ENCODE peak calls at places on chromosome 16, in five cellular contexts. U is CD8-positive, alpha-beta T cell; N is H9; O is mesendoderm; W is heart right ventricle. Z is an unnamed sample.
A peak's percentile ranks its signal among the peaks of the same experiment; 100 is the strongest.

GRCh38 chr16:2529961-2530628 is 1.1 kb downstream of the CEMP1 start:
- DNase-seq in N (no peak), O (no peak), U (no peak), W (no peak), Z (no peak)

GRCh38 chr16:72210571-72210970 is 38.6 kb upstream of the PMFBP1 start:
- DNase-seq in O (no peak), N (no peak), W (no peak), U (no peak), Z (no peak)

GRCh38 chr16:64687796-64688195 is 434.1 kb downstream of the CDH11 start:
- DNase-seq in U (no peak), O (no peak), N (no peak), W (no peak), Z (no peak)

GRCh38 chr16:71255721-71256120 is 25.2 kb upstream of the HYDIN start:
- DNase-seq in W (no peak), O (no peak), N (no peak), U (no peak), Z (no peak)

GRCh38 chr16:30139895-30140481 is 17.0 kb upstream of the MAPK3 start:
- DNase-seq in U (no peak), W (no peak), N (no peak), O (no peak), Z (no peak)

GRCh38 chr16:88809676-88810165 is 2.0 kb downstream of the APRT start:
- DNase-seq in U (no peak), N (peak; percentile 39), O (no peak), W (no peak), Z (no peak)

GRCh38 chr16:14302031-14302398 is 230.9 kb downstream of the MRTFB start:
- DNase-seq in U (no peak), W (peak; percentile 66), N (peak; percentile 44), O (peak; percentile 79), Z (no peak)

GRCh38 chr16:10834130-10834529 is 15.5 kb upstream of the TVP23A start:
- DNase-seq in W (no peak), O (no peak), N (no peak), U (no peak), Z (no peak)

GRCh38 chr16:79850348-79850747 is 249.8 kb upstream of the MAF start:
- DNase-seq in N (no peak), U (no peak), W (no peak), O (no peak), Z (no peak)

DNA sequence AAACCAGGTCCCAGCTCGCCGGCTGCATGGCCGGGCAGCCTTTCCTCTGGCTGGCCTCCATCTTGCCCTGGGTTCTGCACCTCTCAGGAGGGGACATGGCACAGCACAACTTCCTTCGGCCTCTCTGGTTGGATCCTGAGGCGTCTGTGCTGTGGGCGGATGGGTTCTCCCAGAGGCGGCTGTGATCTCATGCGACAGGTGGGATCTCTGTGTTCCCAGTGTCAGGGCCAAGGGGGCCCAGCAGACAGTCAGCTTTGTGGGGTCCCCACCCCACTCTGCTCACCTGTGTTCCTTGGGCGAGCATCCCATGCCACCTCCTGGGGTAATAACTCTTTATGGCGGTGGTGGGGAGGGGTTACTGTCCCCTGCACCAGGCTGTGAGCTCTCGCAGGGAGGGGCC is 35.8 kb downstream of the FA2H start:
- DNase-seq in N (no peak), U (no peak), O (no peak), W (no peak), Z (no peak)
- H3K4me1 ChIP-seq in N (peaks cover 4% of the 10 kb centered on the region), U (no peaks in the 10 kb centered on the region), O (peaks cover 10% of the 10 kb centered on the region), W (no peaks in the 10 kb centered on the region), Z (no peaks in the 10 kb centered on the region)

DNA sequence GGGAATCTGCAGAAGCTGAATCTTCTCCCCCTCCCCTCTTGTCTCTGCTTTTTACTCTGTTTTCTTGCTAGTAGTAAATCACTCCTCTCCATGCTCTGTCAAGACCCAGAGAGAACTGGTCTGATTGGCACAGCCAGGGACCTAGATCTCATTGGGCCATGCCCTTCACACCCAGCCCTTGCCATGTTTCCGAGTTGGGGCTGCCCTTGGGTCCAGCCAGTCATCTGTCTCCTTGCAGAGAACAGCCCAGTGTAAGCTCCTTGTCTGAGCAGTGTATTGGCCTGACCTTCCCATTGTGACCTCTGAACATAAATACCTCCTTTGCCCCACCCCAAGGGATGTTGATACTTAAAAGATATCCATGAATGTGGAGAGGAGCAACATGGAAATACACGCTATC is 3.9 kb downstream of the MMP15 start:
- DNase-seq in W (no peak), N (no peak), O (no peak), U (no peak), Z (no peak)
- H3K4me1 ChIP-seq in W (peaks cover 93% of the 10 kb centered on the region), N (peaks cover 12% of the 10 kb centered on the region), O (peaks cover 27% of the 10 kb centered on the region), U (peaks cover 5% of the 10 kb centered on the region), Z (peaks cover 7% of the 10 kb centered on the region)

DNA sequence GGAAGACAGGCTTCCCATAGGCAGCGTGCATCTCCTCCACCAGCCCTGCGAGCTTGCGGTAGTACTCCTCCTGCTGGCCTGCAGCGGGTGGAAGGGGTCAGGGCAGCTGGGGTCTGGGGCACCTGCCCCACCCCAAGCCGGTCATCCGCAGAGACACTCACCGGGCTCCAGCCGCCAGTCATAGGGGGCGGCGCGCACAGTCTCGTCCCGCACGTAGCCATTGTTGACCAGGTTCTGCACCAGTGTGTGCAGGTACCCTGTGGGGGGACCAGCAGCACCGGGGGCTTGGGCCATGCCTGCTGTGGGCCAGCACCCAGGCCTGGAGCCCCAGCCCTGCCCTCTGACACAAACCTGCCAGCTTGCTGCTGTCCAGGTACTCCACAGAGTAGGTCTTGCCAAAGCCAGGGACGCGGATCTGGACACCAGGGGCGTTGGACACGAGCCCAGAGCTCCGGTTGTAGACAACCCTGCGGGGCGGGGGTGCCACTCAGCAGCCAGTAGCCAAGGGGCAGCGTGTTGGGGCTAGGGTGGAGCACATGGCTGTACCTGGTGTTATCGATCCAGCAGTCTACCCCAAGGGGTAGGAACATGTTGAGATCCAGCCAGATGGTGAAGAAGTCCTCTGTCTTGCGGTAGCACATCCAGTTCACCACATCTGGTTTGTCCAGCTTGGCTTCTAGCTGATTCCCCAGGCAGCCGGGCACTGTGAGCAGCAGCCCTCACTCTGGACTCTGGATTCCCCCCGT is 1.2 kb downstream of the LCAT start:
- DNase-seq in O (no peak), U (no peak), W (no peak), N (peak; percentile 63), Z (no peak)
- H3K4me1 ChIP-seq in O (no peaks in the 10 kb centered on the region), U (peaks cover 36% of the 10 kb centered on the region), W (peaks cover 68% of the 10 kb centered on the region), N (no peaks in the 10 kb centered on the region), Z (peaks cover 29% of the 10 kb centered on the region)

DNA sequence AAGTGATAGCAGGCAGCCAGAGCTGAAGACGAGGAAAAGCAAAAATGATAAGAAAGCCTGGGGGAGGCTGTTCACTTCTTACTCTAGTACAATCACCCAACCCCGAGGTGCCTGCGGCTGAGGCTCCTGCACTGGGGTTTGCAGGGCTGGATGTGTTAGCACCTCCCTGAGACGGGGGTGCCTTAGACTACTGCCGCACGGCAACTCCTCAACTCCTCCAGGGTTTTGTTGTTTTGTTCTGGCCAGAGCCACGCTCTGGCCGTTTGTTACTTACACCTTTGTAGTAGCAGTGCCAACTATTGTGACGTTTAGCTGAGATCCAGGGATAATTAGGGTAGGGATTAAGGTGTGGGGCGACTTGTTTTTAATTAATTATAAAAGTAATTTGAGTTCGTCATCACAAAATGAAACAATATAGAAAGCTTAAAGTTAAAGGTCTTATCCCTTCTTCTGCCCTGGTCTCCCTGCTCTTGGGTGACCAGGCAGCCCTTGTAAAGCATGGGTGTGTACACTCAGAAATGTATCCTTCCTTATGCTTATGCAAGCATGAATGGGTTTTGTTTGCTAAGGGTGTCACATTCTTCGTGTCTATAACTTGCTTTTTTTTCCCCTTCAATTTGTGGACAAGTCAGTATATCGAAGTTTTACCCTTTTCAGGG is 51.3 kb downstream of the LDHD start:
- DNase-seq in U (peak; percentile 62), W (no peak), N (no peak), O (no peak), Z (peak; percentile 16)
- H3K4me1 ChIP-seq in U (peaks cover 26% of the 10 kb centered on the region), W (peaks cover 58% of the 10 kb centered on the region), N (no peaks in the 10 kb centered on the region), O (peaks cover 2% of the 10 kb centered on the region), Z (peaks cover 22% of the 10 kb centered on the region)